ENCODE peak calls at places on chromosomes 11 and 22, in ten cellular contexts. O is AG04450; V is cardiac fibroblast; S is cardiac muscle cell; Y is neuronal stem cell; W is astrocyte of the spinal cord; Z is HFF-Myc; B is CD4-positive, alpha-beta memory T cell; M is GM23248; J is iPS DF 6.9. R is an unnamed sample.

GRCh38 chr22:46028069-46028991 is 51.4 kb upstream of the WNT7B start:
- DNase-seq in O (no peak), Y (no peak), B (no peak), J (no peak), Z (no peak), V (no peak), W (no peak), S (no peak), M (no peak), R (no peak)

GRCh38 chr22:24697141-24697540 is 77.4 kb downstream of the PIWIL3 start:
- DNase-seq in M (no peak), Z (no peak), V (no peak), B (no peak), W (no peak), O (no peak), J (no peak), Y (no peak), S (no peak), R (no peak)

GRCh38 chr11:32487270-32487669 is 51.9 kb upstream of the WT1 start:
- DNase-seq in J (no peak), Z (no peak), O (no peak), V (no peak), B (no peak), S (peak; percentile 11), Y (no peak), W (no peak), M (peak; percentile 19), R (no peak)

GRCh38 chr22:21819183-21819770 is 48.2 kb downstream of the MAPK1 start:
- DNase-seq in S (no peak), B (no peak), Z (no peak), W (no peak), O (no peak), Y (no peak), M (no peak), J (no peak), V (no peak), R (no peak)

GRCh38 chr11:113840932-113841664 is 34.3 kb downstream of the USP28 start:
- DNase-seq in O (no peak), J (no peak), B (no peak), Z (no peak), V (no peak), S (no peak), M (no peak), Y (no peak), W (no peak), R (no peak)

GRCh38 chr11:30244255-30244654 is 13.4 kb downstream of the FSHB start:
- DNase-seq in V (peak; percentile 11), J (no peak), O (no peak), W (peak; percentile 66), S (no peak), B (no peak), Z (no peak), M (peak; percentile 48), Y (no peak), R (no peak)

GRCh38 chr11:10355257-10355661 is 50.4 kb downstream of the ADM start:
- DNase-seq in W (no peak), M (peak; percentile 61), B (no peak), Z (no peak), S (no peak), Y (no peak), J (no peak), V (peak; percentile 63), O (no peak), R (peak; percentile 68)

GRCh38 chr11:29773656-29774264 is 243.1 kb downstream of the KCNA4 start:
- DNase-seq in Z (no peak), O (no peak), B (no peak), W (peak; percentile 9), Y (no peak), J (no peak), S (peak; percentile 92), M (peak; percentile 51), V (peak; percentile 88), R (no peak)

GRCh38 chr22:34334893-34335292 is 414.6 kb upstream of the LARGE1 start:
- DNase-seq in W (no peak), J (no peak), S (no peak), Y (no peak), Z (no peak), O (no peak), B (no peak), V (no peak), M (no peak), R (no peak)

GRCh38 chr11:7143908-7144307 is 55.1 kb downstream of the RBMXL2 start:
- DNase-seq in M (peak; percentile 42), O (no peak), Y (peak; percentile 23), Z (no peak), J (no peak), B (no peak), V (peak; percentile 7), S (peak; percentile 39), W (peak; percentile 22), R (peak; percentile 1)

DNA sequence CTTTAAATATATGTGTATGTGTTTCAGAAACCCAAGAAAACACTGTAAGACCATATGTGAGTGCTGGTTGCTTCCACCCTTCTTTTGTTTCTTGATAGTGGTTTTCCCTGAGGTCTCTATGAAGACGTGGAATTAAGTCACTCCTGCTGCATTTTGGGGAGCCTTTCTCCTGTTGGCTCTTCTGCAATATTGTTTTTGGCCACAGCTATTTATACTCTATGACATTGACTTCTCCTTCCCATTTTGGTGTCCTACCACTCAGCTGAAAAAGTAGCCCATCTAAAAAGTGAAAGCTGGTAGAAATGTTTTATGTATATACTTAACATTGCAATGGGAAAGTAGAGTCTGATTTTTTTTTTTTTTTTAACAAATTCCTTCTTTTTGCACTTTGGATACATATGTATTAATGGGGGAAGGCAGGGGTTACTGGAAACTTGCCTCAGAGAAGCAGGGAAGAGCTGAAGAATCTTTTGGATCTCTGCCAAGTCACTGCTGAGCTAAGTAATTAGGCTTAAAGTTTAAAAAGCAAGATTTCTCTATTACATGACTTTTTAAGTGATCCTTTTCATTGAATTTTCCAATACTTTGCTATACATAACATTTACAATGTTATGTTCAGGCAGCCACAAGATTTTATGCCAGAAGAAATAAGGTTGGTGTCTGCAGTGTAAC is 1.8 kb downstream of the TTC17 start:
- DNase-seq in O (no peak), V (peak; percentile 53), S (peak; percentile 25), Z (no peak), B (no peak), M (peak; percentile 53), Y (no peak), J (no peak), W (no peak), R (no peak)
- H3K4me3 ChIP-seq in O (peak overlapping the region; percentile 91), V (peak overlapping the region; percentile 100), S (peak overlapping the region; percentile 83), Z (peak overlapping the region; percentile 95), B (peak overlapping the region; percentile 89), M (peak overlapping the region; percentile 94), Y (no peak overlapping the region), J (no peak overlapping the region), W (no peak overlapping the region), R (no peak overlapping the region)

DNA sequence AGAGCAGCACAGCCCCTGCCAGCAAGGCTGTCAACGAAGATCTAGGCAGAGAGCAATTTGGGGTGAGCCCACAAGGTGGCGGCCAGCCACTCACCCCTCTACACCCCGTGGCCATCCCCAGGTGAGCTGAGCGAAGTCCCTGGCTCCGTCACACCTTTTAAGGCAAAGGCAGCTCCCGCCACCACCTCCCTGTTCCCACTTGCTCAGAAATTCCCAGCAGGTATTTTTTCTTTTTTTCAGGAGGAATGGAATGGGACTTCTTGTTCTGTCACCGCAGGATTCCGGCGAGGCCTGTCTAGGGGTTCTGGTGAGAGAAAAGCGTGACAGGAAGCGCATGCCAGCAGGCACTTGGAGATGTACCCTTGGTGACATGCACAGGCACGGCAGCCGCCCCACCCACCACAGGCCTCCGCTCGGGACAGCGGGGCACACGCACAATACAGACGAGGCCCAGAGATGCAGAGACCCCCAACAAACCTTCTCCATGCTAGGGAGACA is 10.0 kb downstream of the RPL3 start:
- DNase-seq in V (no peak), B (no peak), O (no peak), Y (no peak), M (peak; percentile 61), Z (no peak), W (no peak), S (no peak), J (no peak), R (no peak)
- H3K4me3 ChIP-seq in V (no peak overlapping the region), B (no peak overlapping the region), O (peak overlapping the region; percentile 29), Y (no peak overlapping the region), M (peak overlapping the region; percentile 57), Z (no peak overlapping the region), W (no peak overlapping the region), S (no peak overlapping the region), J (no peak overlapping the region), R (no peak overlapping the region)

GRCh38 chr11:8263769-8264410 is at the start of gene LMO1:
- DNase-seq in Y (peak; percentile 86), J (no peak), W (peak; percentile 71), Z (peak; percentile 45), V (peak; percentile 76), M (peak; percentile 83), S (peak; percentile 94), B (peak; percentile 59), O (peak; percentile 13), R (peak; percentile 11)
- H3K4me3 ChIP-seq in Y (peak within 1 kb of the TSS; percentile 81), J (peak within 1 kb of the TSS; percentile 59), W (peak within 1 kb of the TSS; percentile 22), Z (peak within 1 kb of the TSS; percentile 36), V (peak within 1 kb of the TSS; percentile 35), M (peak within 1 kb of the TSS; percentile 65), S (peak within 1 kb of the TSS; percentile 32), B (no peak within 1 kb of the TSS), O (peak within 1 kb of the TSS; percentile 41), R (peak within 1 kb of the TSS; percentile 30)

GRCh38 chr11:13011366-13012036 is 2.4 kb downstream of the RASSF10 start:
- DNase-seq in W (no peak), J (no peak), O (no peak), Z (no peak), M (no peak), S (no peak), B (no peak), V (no peak), Y (no peak), R (no peak)

GRCh38 chr11:13012037-13012693 is 3.0 kb downstream of the RASSF10 start:
- DNase-seq in M (no peak), Y (peak; percentile 62), S (peak; percentile 91), V (peak; percentile 21), Z (no peak), W (no peak), J (no peak), O (no peak), B (no peak), R (no peak)

GRCh38 chr11:13009921-13010736 is 1.0 kb downstream of the RASSF10 start:
- DNase-seq in S (peak; percentile 56), W (no peak), Z (no peak), B (no peak), M (peak; percentile 51), O (no peak), Y (peak; percentile 56), V (no peak), J (peak; percentile 25), R (no peak)

GRCh38 chr11:13009476-13009920 is 382 bp downstream of the RASSF10 start:
- DNase-seq in Z (no peak), Y (peak; percentile 48), O (no peak), V (no peak), J (peak; percentile 5), B (no peak), W (peak; percentile 25), M (peak; percentile 34), S (no peak), R (no peak)

DNA sequence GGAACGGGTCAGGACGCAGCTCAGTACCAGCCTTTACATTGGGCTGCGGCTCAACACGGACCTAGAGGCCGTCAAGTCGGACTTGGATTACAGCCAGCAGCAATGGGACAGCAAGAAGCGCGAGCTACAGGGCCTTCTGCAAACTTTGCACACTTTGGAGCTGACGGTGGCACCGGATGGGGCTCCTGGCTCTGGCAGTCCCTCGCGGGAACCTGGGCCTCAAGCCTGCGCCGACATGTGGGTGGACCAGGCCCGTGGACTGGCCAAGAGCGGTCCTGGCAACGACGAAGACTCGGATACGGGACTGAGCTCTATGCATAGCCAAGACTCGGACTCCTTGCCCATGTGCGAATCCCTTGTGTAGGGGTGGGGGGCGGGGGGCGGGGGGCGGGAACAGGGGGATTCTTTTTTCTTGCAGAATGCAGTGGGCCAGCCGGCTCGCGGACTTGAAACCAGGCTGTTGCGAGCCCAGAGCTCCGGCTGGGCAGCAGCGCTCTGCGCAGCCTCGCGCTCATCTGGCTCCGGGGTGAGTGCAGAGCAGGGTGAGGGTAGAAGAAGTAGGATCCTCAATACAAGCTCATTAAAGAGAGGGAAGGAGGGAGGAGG is 1.7 kb downstream of the RASSF10 start:
- DNase-seq in O (no peak), B (no peak), J (peak; percentile 4), M (peak; percentile 14), S (peak; percentile 51), V (no peak), Z (no peak), Y (peak; percentile 53), W (no peak), R (no peak)
- H3K4me3 ChIP-seq in O (no peak overlapping the region), B (no peak overlapping the region), J (no peak overlapping the region), M (no peak overlapping the region), S (peak overlapping the region; percentile 25), V (no peak overlapping the region), Z (no peak overlapping the region), Y (peak overlapping the region; percentile 82), W (no peak overlapping the region), R (no peak overlapping the region)

R was measured in AG09309.